ENCODE peak calls at places on chromosome 17, in seven cellular contexts. D, Y, F, U, A, E and S are unnamed samples.

GRCh38 chr17:61009619-61010018 is 332.0 kb downstream of the BCAS3 start:
- DNase-seq in D (peak), Y (no peak), F (peak), U (no peak), A (no peak), E (no peak), S (no peak)

GRCh38 chr17:63425478-63425877 is 20.6 kb downstream of the CYB561 start:
- DNase-seq in D (peak), Y (peak), F (peak), U (peak), A (peak), E (peak), S (peak)

GRCh38 chr17:20300399-20301037 is 166.8 kb downstream of the LGALS9B start:
- DNase-seq in D (peak), Y (no peak), F (peak), U (no peak), A (no peak), E (peak), S (no peak)

GRCh38 chr17:6279659-6280058 is 155.3 kb downstream of the AIPL1 start:
- DNase-seq in D (no peak), Y (peak), F (no peak), U (peak), A (no peak), E (peak), S (peak)

GRCh38 chr17:82930043-82930923 is 90.5 kb upstream of the ZNF750 start:
- DNase-seq in D (no peak), Y (no peak), F (no peak), U (no peak), A (no peak), E (no peak), S (no peak)

GRCh38 chr17:56754523-56755208 is 79.1 kb downstream of the C17orf67 start:
- DNase-seq in D (peak), Y (no peak), F (peak), U (no peak), A (no peak), E (no peak), S (peak)

GRCh38 chr17:50102164-50102991 is 7.2 kb downstream of the PDK2 start:
- DNase-seq in D (no peak), Y (no peak), F (no peak), U (no peak), A (no peak), E (no peak), S (no peak)

GRCh38 chr17:36627101-36627500 is 25.7 kb downstream of the MRM1 start:
- DNase-seq in D (no peak), Y (peak), F (no peak), U (peak), A (no peak), E (no peak), S (no peak)

GRCh38 chr17:45143767-45144198 is 4.5 kb upstream of the HEXIM1 start:
- DNase-seq in D (peak), Y (peak), F (peak), U (no peak), A (no peak), E (no peak), S (peak)

GRCh38 chr17:29590979-29591736 is 1.7 kb upstream of the GIT1 start:
- DNase-seq in D (peak), Y (peak), F (peak), U (no peak), A (no peak), E (no peak), S (peak)

GRCh38 chr17:82937411-82938371 is 97.9 kb upstream of the ZNF750 start:
- DNase-seq in D (no peak), Y (no peak), F (no peak), U (no peak), A (no peak), E (no peak), S (no peak)

GRCh38 chr17:51351890-51352289 is 91.5 kb downstream of the UTP18 start:
- DNase-seq in D (peak), Y (no peak), F (no peak), U (no peak), A (no peak), E (no peak), S (no peak)

GRCh38 chr17:67021196-67021595 is 23.2 kb upstream of the CACNG1 start:
- DNase-seq in D (no peak), Y (no peak), F (no peak), U (no peak), A (no peak), E (no peak), S (no peak)
- H2BK120ac ChIP-seq in D (no peak), Y (no peak), F (no peak), U (no peak), A (no peak), E (no peak), S (no peak)

GRCh38 chr17:78143214-78144145 is 2.7 kb upstream of the C17orf99 start:
- DNase-seq in D (no peak), Y (no peak), F (no peak), U (no peak), A (no peak), E (no peak), S (no peak)

GRCh38 chr17:78140169-78141051 is 5.8 kb upstream of the C17orf99 start:
- DNase-seq in D (peak), Y (peak), F (peak), U (peak), A (peak), E (peak), S (peak)

GRCh38 chr17:78144146-78144719 is 2.0 kb upstream of the C17orf99 start:
- DNase-seq in D (peak), Y (no peak), F (peak), U (no peak), A (no peak), E (peak), S (no peak)

GRCh38 chr17:78141437-78142112 is 4.6 kb upstream of the C17orf99 start:
- DNase-seq in D (no peak), Y (no peak), F (no peak), U (no peak), A (no peak), E (peak), S (no peak)

GRCh38 chr17:78142113-78142861 is 3.9 kb upstream of the C17orf99 start:
- DNase-seq in D (peak), Y (no peak), F (peak), U (no peak), A (no peak), E (peak), S (peak)
- H4K8ac ChIP-seq in D (no peak), Y (no peak), F (no peak), U (no peak), A (no peak), E (no peak), S (no peak)

GRCh38 chr17:48577330-48577945 is 712 bp downstream of the HOXB4 start:
- DNase-seq in D (peak), Y (no peak), F (peak), U (no peak), A (no peak), E (no peak), S (no peak)

GRCh38 chr17:48578616-48579560 is 738 bp upstream of the HOXB4 start:
- DNase-seq in D (peak), Y (no peak), F (peak), U (no peak), A (no peak), E (no peak), S (no peak)

GRCh38 chr17:48579738-48580543 is 1.8 kb upstream of the HOXB4 start:
- DNase-seq in D (peak), Y (no peak), F (peak), U (no peak), A (no peak), E (no peak), S (no peak)

GRCh38 chr17:48576479-48577309 is 1.5 kb downstream of the HOXB4 start:
- DNase-seq in D (peak), Y (no peak), F (peak), U (no peak), A (no peak), E (peak), S (no peak)

DNA sequence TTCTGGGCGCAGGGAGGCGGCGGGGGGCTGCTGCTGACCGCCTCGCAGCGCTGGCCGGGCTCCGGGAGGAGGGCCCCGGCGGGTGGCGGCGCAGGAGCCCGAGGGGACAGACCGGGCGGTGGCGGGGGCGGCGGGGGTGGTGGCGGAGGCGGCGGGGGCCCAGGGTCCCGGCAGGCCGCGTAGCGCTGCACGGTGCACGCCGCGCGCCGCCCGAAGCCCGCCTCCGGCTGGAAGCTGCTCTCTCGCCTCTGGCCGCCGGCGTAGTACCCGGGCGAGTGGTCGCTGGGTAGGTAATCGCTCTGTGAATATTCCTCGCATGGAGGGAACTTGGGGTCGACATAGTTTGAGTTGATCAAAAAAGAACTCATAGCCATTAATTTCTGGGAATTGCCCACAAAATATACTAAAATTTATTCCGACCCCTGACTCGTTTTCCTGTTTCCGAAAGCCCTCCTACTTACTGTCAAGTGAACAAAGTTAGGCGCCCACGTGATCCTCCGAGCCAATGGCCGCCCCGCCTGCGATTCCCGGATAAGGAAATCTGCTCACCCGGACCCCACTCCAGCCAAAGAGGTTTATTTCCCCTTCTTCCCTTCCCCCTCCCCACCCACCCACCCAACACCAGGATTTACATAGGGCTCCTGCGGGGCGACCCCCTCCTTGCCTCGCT is at the start of gene HOXB4:
- DNase-seq in D (peak), Y (peak), F (peak), U (no peak), A (no peak), E (peak), S (peak)
- H2BK120ac ChIP-seq in D (peak), Y (no peak), F (peak), U (no peak), A (no peak), E (peak), S (no peak)

GRCh38 chr17:43377056-43377810 is 21.6 kb upstream of the ARL4D start:
- DNase-seq in D (no peak), Y (peak), F (no peak), U (peak), A (no peak), E (no peak), S (no peak)

GRCh38 chr17:43381204-43381603 is 17.6 kb upstream of the ARL4D start:
- DNase-seq in D (no peak), Y (no peak), F (no peak), U (no peak), A (no peak), E (no peak), S (no peak)

GRCh38 chr17:43381621-43382020 is 17.2 kb upstream of the ARL4D start:
- DNase-seq in D (no peak), Y (no peak), F (no peak), U (no peak), A (no peak), E (no peak), S (no peak)

GRCh38 chr17:43380307-43380706 is 18.5 kb upstream of the ARL4D start:
- DNase-seq in D (no peak), Y (no peak), F (no peak), U (no peak), A (no peak), E (no peak), S (no peak)

GRCh38 chr17:43378766-43379165 is 20.0 kb upstream of the ARL4D start:
- DNase-seq in D (no peak), Y (no peak), F (no peak), U (no peak), A (no peak), E (no peak), S (no peak)
- H4K8ac ChIP-seq in D (no peak), Y (no peak), F (no peak), U (no peak), A (no peak), E (no peak), S (no peak)

DNA sequence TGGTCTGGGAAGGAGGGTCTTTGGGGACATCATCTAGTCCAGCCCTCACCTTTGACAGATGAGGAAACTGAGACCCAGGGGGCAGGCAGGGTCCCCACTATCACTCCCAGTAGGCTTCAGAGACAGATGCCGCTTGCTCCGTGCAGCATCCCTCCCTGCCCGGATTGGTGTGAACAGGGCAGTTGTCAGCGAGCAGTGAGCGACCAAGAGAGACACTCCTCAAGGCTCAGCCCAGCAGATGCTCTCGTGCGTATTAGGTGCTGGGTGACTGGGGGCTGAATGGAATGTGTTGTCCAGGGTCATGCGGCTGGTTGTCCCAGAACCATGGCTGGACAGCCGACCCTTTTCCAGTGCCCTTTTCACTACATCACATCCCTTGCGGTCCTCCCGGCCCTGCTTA is 49.0 kb downstream of the MPRIP start:
- DNase-seq in D (no peak), Y (no peak), F (no peak), U (no peak), A (no peak), E (no peak), S (no peak)
- H2BK120ac ChIP-seq in D (no peak), Y (no peak), F (no peak), U (no peak), A (no peak), E (no peak), S (no peak)

GRCh38 chr17:76077582-76078110 is 1.3 kb upstream of the ZACN start:
- DNase-seq in D (no peak), Y (peak), F (no peak), U (no peak), A (no peak), E (no peak), S (no peak)
- H4K8ac ChIP-seq in D (no peak), Y (no peak), F (no peak), U (no peak), A (no peak), E (no peak), S (no peak)

GRCh38 chr17:9529033-9529748 is 46.4 kb downstream of the STX8 start:
- DNase-seq in D (peak), Y (no peak), F (peak), U (no peak), A (no peak), E (peak), S (peak)
- H2BK120ac ChIP-seq in D (no peak), Y (no peak), F (no peak), U (no peak), A (no peak), E (no peak), S (no peak)